ENCODE peak calls at places on chromosome 7, in four cellular contexts. R is HepG2, M is K562, N is GM12878. X is an unnamed sample.

GRCh38 chr7:85023066-85023687 is 163.7 kb downstream of the SEMA3D start:
- DNase-seq in R (peak), M (peak), N (no peak), X (no peak)

GRCh38 chr7:100691676-100692577 is 2.1 kb downstream of the GIGYF1 start:
- DNase-seq in R (peak), M (peak), N (no peak), X (peak)

GRCh38 chr7:157691521-157692155 is 354.8 kb downstream of the DNAJB6 start:
- DNase-seq in R (no peak), M (no peak), N (no peak), X (peak)

GRCh38 chr7:146690987-146691386 is 574.4 kb downstream of the CNTNAP2 start:
- DNase-seq in R (no peak), M (no peak), N (no peak), X (no peak)

GRCh38 chr7:17166824-17167379 is 131.6 kb upstream of the AHR start:
- DNase-seq in R (no peak), M (no peak), N (no peak), X (no peak)

GRCh38 chr7:55964802-55965470 is 551 bp downstream of the NIPSNAP2 start:
- DNase-seq in R (peak), M (no peak), N (no peak), X (peak)

GRCh38 chr7:126378642-126379041 is 874.1 kb downstream of the GRM8 start:
- DNase-seq in R (no peak), M (no peak), N (peak), X (no peak)

GRCh38 chr7:40716052-40716451 is 581.2 kb downstream of the SUGCT start:
- DNase-seq in R (no peak), M (no peak), N (no peak), X (no peak)

GRCh38 chr7:17462059-17462695 is 163.7 kb downstream of the AHR start:
- DNase-seq in R (no peak), M (no peak), N (no peak), X (no peak)

GRCh38 chr7:110386914-110387313 is 704.0 kb upstream of the LRRN3 start:
- DNase-seq in R (peak), M (no peak), N (no peak), X (no peak)

GRCh38 chr7:18151419-18151818 is 123.8 kb upstream of the PRPS1L1 start:
- DNase-seq in R (no peak), M (no peak), N (no peak), X (no peak)

GRCh38 chr7:149720372-149721083 is 52.9 kb downstream of the ZNF467 start:
- DNase-seq in R (peak), M (peak), N (no peak), X (no peak)

GRCh38 chr7:122663733-122664132 is 35.2 kb downstream of the RNF133 start:
- DNase-seq in R (no peak), M (no peak), N (no peak), X (no peak)

GRCh38 chr7:86645174-86645566 is 1.5 kb downstream of the GRM3 start:
- DNase-seq in R (no peak), M (no peak), N (no peak), X (peak)

GRCh38 chr7:142891490-142892082 is 6.0 kb upstream of the TRPV6 start:
- DNase-seq in R (no peak), M (no peak), N (no peak), X (no peak)

GRCh38 chr7:105808703-105809590 is 67.5 kb downstream of the ATXN7L1 start:
- DNase-seq in R (no peak), M (no peak), N (peak), X (no peak)

GRCh38 chr7:101708223-101708622 is 79.1 kb upstream of the MYL10 start:
- DNase-seq in R (no peak), M (no peak), N (no peak), X (no peak)

GRCh38 chr7:95687759-95688343 is 84.5 kb upstream of the DYNC1I1 start:
- DNase-seq in R (peak), M (peak), N (no peak), X (no peak)

GRCh38 chr7:99109108-99110051 is 34.5 kb downstream of the SMURF1 start:
- DNase-seq in R (peak), M (no peak), N (no peak), X (no peak)

GRCh38 chr7:93663561-93664299 is 89.2 kb upstream of the CALCR start:
- DNase-seq in R (no peak), M (no peak), N (no peak), X (no peak)

GRCh38 chr7:43475983-43476382 is 106.9 kb upstream of the STK17A start:
- DNase-seq in R (no peak), M (no peak), N (no peak), X (no peak)

GRCh38 chr7:32591938-32592337 is 96.6 kb downstream of the AVL9 start:
- DNase-seq in R (no peak), M (no peak), N (no peak), X (no peak)

GRCh38 chr7:113639221-113639620 is 279.6 kb downstream of the PPP1R3A start:
- DNase-seq in R (no peak), M (no peak), N (no peak), X (no peak)

GRCh38 chr7:151192002-151192539 is 5.0 kb upstream of the ASB10 start:
- DNase-seq in R (no peak), M (no peak), N (no peak), X (no peak)

GRCh38 chr7:44748948-44749731 is 493 bp downstream of the ZMIZ2 start:
- DNase-seq in R (no peak), M (peak), N (no peak), X (no peak)

GRCh38 chr7:131027287-131027773 is 293.3 kb upstream of the KLF14 start:
- DNase-seq in R (no peak), M (peak), N (no peak), X (peak)

GRCh38 chr7:110941385-110941784 is 149.5 kb upstream of the LRRN3 start:
- DNase-seq in R (no peak), M (no peak), N (no peak), X (no peak)

GRCh38 chr7:140983802-140984201 is 30.9 kb downstream of the MRPS33 start:
- DNase-seq in R (no peak), M (peak), N (no peak), X (no peak)

GRCh38 chr7:137990251-137990901 is 11.5 kb downstream of the CREB3L2 start:
- DNase-seq in R (no peak), M (no peak), N (no peak), X (no peak)

GRCh38 chr7:1717095-1717483 is 47.0 kb downstream of the ELFN1 start:
- DNase-seq in R (no peak), M (no peak), N (no peak), X (no peak)

GRCh38 chr7:1716263-1717094 is 46.4 kb downstream of the ELFN1 start:
- DNase-seq in R (peak), M (peak), N (no peak), X (no peak)

GRCh38 chr7:1719913-1720312 is 49.8 kb downstream of the ELFN1 start:
- DNase-seq in R (no peak), M (no peak), N (no peak), X (no peak)

GRCh38 chr7:1720325-1720724 is 50.2 kb downstream of the ELFN1 start:
- DNase-seq in R (no peak), M (no peak), N (no peak), X (no peak)

GRCh38 chr7:1717903-1718676 is 48.0 kb downstream of the ELFN1 start:
- DNase-seq in R (no peak), M (no peak), N (no peak), X (no peak)
- TF ChIP-seq USF2 in R (no peak), M (no peak), N (no peak), X (no peak)

GRCh38 chr7:77455334-77455733 is 39.2 kb upstream of the GSAP start:
- DNase-seq in R (peak), M (no peak), N (no peak), X (no peak)

GRCh38 chr7:77454802-77455201 is 38.7 kb upstream of the GSAP start:
- DNase-seq in R (no peak), M (no peak), N (no peak), X (no peak)

GRCh38 chr7:77450613-77451012 is 34.5 kb upstream of the GSAP start:
- DNase-seq in R (peak), M (no peak), N (no peak), X (no peak)

GRCh38 chr7:77456711-77457110 is 40.6 kb upstream of the GSAP start:
- DNase-seq in R (no peak), M (no peak), N (no peak), X (no peak)

GRCh38 chr7:77453531-77453930 is 37.4 kb upstream of the GSAP start:
- DNase-seq in R (no peak), M (no peak), N (no peak), X (no peak)
- TF ChIP-seq ETV6 in R (no peak), M (no peak), N (no peak), X (no peak)

GRCh38 chr7:7970620-7971307 is 2.2 kb downstream of the GLCCI1 start:
- DNase-seq in R (no peak), M (no peak), N (no peak), X (no peak)
- TF ChIP-seq USF2 in R (no peak), M (no peak), N (no peak), X (no peak)

DNA sequence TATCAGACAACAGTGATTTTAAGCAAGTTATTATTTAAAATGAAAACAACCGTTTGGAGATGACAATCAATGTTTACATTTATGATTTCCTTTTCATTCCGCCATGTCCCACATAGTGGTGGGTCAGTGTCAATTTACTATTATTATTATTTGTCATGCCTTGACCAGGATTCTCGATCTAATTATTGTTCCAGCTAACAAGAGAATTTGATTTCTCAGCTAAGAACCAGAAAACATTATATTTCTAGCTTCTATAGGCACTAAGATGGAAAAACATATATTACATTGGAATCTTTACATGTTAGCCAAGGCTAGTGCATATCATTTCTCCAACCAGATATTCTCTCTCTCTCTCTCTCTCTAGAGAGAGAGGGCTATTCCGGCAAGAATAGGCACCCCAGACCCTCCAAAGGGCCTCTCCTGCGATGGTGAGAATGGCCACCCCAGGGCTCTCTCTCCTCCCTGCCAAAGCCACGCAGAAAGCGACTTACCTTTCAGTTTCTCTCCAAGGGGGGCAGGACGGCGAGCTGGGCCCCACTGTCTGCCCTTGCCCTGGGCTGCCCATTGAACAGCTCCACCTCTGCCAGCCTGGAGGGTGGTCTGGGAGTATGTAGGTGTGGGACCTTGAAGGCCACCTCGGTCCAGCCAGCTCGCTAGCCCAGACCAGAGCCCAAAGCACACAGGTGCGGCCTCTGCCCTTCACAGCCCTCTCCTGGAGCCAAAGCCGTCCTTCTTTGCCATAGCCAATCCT is 2.4 kb downstream of the HOXA3 start:
- DNase-seq in R (no peak), M (no peak), N (no peak), X (no peak)
- TF ChIP-seq ETV6 in R (no peak), M (no peak), N (no peak), X (no peak)

GRCh38 chr7:139828446-139828845 is 618 bp upstream of the TBXAS1 start:
- DNase-seq in R (no peak), M (no peak), N (no peak), X (no peak)

GRCh38 chr7:139830779-139831498 is 1.9 kb downstream of the TBXAS1 start:
- DNase-seq in R (no peak), M (no peak), N (no peak), X (no peak)

GRCh38 chr7:139830292-139830691 is 1.2 kb downstream of the TBXAS1 start:
- DNase-seq in R (no peak), M (no peak), N (no peak), X (no peak)

GRCh38 chr7:139829654-139830130 is 628 bp downstream of the TBXAS1 start:
- DNase-seq in R (no peak), M (no peak), N (no peak), X (no peak)

GRCh38 chr7:139828880-139829653 is at the start of gene TBXAS1:
- DNase-seq in R (no peak), M (no peak), N (no peak), X (no peak)
- TF ChIP-seq USF2 in R (no peak), M (no peak), N (no peak), X (no peak)

GRCh38 chr7:1247527-1248041 is 14.9 kb downstream of the UNCX start:
- DNase-seq in R (no peak), M (peak), N (no peak), X (peak)
- TF ChIP-seq ETV6 in R (no peak), M (no peak), N (no peak), X (no peak)

GRCh38 chr7:154696556-154696955 is 306.4 kb downstream of the PAXIP1 start:
- DNase-seq in R (no peak), M (no peak), N (no peak), X (no peak)

GRCh38 chr7:154699421-154699820 is 303.5 kb downstream of the PAXIP1 start:
- DNase-seq in R (no peak), M (no peak), N (no peak), X (no peak)

GRCh38 chr7:154695836-154696235 is 307.1 kb downstream of the PAXIP1 start:
- DNase-seq in R (no peak), M (no peak), N (no peak), X (no peak)

GRCh38 chr7:154693646-154694045 is 309.3 kb downstream of the PAXIP1 start:
- DNase-seq in R (no peak), M (no peak), N (no peak), X (no peak)

DNA sequence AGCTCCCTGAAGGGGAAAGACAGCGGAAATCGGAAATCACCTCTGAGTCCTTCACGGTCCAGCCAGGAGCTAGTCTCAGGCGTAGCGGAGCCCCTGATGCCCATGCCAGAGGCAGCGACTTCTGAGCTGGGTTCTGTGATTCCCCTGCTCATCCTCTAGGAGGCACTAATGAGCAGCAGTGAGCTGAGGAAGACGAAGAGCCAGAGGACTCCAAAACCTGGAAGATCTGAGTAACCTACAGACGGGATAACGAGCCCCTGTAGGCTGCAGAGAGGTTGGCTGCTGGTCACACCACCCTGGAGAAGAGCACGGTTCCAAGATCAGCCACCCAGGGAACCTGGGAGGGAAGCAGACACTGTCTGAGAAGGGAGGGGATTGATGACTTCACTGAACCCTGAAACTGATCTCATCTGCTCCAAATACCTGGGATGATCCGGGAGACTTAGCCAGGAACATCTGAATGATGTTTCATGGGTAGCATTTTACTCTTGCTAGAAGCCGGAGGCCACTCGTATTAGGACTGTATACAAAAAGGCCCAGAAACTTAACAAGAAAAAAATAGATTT is 304.1 kb downstream of the PAXIP1 start:
- DNase-seq in R (peak), M (peak), N (no peak), X (no peak)
- TF ChIP-seq USF2 in R (no peak), M (no peak), N (no peak), X (no peak)

DNA sequence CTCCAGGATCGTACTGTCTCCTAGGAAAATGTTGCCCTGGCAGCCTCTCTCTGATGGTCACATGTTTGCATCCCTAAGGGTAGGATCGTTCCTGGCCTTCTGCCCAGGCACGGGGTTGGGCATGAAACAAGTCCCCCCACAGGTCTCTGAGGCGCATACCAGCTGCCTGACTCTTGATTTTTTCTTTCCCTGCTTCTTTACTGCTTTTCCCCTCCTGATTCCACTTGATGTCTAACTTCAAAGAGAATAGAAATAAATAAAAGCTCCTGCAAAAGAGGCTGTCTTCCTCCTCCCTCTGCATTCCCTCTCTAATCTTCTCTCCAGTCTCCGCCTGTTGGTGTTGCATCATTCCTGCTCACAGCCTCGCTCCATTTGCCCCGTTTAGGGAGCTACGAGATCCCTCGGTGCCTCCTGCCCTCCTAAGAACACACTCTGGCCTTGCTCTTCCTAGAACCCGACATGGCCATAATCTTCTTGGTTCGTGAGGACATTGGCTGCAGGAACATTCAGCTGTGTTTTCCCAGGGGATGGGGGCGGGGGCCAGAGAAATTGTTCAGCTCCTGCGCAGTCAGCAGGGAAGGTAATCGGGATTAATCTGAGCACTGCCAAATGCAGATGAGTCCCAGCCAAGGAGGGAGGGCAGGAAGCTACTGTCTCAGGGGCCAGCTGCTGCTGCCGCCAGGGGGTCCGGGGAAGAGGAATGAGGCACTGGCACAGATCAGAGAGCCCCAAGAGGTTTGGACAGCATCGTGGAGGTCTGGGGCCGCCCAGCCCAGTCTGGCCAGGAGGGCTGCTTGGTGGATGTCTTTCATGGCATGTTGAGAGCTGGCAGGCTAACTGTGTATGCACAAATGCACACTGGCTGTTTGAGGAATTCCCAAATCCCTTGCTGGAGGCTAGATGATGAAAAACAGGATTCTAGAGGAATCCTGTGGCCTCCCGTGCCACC is 26.1 kb downstream of the LEP start:
- DNase-seq in R (peak), M (no peak), N (no peak), X (peak)
- TF ChIP-seq ETV6 in R (no peak), M (no peak), N (no peak), X (peak)

DNA sequence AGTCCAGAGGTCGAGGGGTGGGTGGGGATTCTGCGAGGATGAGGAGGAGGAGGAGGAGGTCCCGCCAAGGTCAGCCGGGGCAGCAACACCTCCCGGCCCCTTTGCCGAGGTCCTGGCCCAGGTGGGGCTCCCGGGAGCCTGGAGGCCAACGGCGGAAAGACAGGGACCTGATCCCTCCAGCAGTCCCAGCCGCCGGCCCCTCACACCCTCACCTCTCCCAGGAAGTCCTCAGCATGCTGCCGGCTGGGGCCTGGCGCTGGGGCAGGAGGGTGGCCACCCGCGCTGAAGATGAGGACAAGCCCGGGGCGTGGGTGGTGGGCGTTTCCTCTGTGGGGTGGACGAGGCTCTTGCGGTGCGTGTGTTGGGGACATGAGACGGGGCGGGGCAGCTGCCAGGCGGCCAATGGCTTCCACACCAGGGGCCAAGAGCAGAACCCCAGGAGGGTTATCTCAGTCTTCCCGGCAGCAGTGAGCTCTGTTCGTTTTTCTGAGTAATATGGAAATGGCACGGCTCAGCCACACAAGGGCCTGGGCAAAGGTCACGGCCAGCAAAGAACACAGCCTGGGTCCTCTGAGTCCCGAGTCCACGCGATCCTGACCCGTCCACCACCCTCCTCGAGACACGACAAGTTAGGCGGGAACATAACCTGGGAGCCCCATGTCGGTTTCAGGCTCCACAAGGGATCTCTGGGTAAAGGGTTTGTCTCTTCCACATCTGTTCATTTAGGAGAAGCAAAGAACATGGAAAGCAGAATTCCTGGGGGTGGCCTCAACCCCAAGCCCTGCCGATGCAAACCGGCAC is 82.9 kb upstream of the PDGFA start:
- DNase-seq in R (peak), M (peak), N (no peak), X (peak)
- TF ChIP-seq USF2 in R (no peak), M (no peak), N (no peak), X (no peak)